ENCODE peak calls at places on chromosomes 13 and 19, in ten cellular contexts. G, S, L, M, K, Z, Y, R, E and B are unnamed samples.

GRCh38 chr19:16369664-16370576 is 45.3 kb downstream of the KLF2 start:
- DNase-seq in G (no peak), Y (no peak), M (peak; percentile 47), E (peak; percentile 70), R (no peak), L (no peak), Z (no peak), K (no peak), S (no peak), B (no peak)

GRCh38 chr13:19818223-19818842 is 35.6 kb upstream of the PSPC1 start:
- DNase-seq in E (peak; percentile 28), Y (peak; percentile 19), Z (peak; percentile 32), S (no peak), K (peak; percentile 83), L (peak; percentile 41), R (peak; percentile 43), G (peak; percentile 89), M (peak; percentile 16), B (no peak)

GRCh38 chr13:63184693-63185092 is 1769.0 kb upstream of the PCDH20 start:
- DNase-seq in L (no peak), Y (no peak), M (no peak), G (no peak), S (peak; percentile 91), K (no peak), E (no peak), R (peak; percentile 39), Z (no peak), B (no peak)

GRCh38 chr19:41449865-41450178 is 6.9 kb downstream of the ERICH4 start:
- DNase-seq in L (no peak), Y (no peak), M (no peak), K (no peak), S (no peak), R (no peak), E (no peak), Z (no peak), G (no peak), B (no peak)

GRCh38 chr19:51903192-51903591 is 1.6 kb downstream of the ZNF649 start:
- DNase-seq in G (no peak), Z (no peak), M (no peak), K (no peak), Y (no peak), S (no peak), R (no peak), E (no peak), L (no peak), B (no peak)

GRCh38 chr19:2083174-2083854 is 12.8 kb downstream of the MOB3A start:
- DNase-seq in G (no peak), K (no peak), Y (peak; percentile 64), S (no peak), Z (no peak), R (no peak), M (peak; percentile 55), E (peak; percentile 80), L (no peak), B (no peak)

GRCh38 chr19:38478273-38478971 is 44.9 kb downstream of the RYR1 start:
- DNase-seq in E (peak; percentile 37), M (no peak), R (no peak), L (no peak), Z (no peak), S (peak; percentile 16), K (no peak), Y (no peak), G (peak; percentile 43), B (no peak)

GRCh38 chr13:108214511-108215383 is 589 bp downstream of the LIG4 start:
- DNase-seq in R (peak; percentile 5), L (peak; percentile 19), K (peak; percentile 45), E (peak; percentile 29), Y (no peak), M (peak; percentile 4), S (no peak), Z (peak; percentile 17), G (peak; percentile 13), B (no peak)

GRCh38 chr19:1718382-1719315 is 34.7 kb upstream of the ONECUT3 start:
- DNase-seq in Z (no peak), K (no peak), L (no peak), M (no peak), S (no peak), Y (no peak), G (no peak), E (no peak), R (no peak), B (no peak)

GRCh38 chr19:3368848-3369336 is 2.5 kb downstream of the NFIC start:
- DNase-seq in E (no peak), G (no peak), S (no peak), L (peak; percentile 44), Y (no peak), M (no peak), K (no peak), Z (no peak), R (peak; percentile 59), B (no peak)

GRCh38 chr19:52871466-52871865 is 14.0 kb upstream of the ZNF468 start:
- DNase-seq in S (no peak), G (no peak), E (no peak), Y (no peak), K (no peak), Z (no peak), M (no peak), R (no peak), L (no peak), B (no peak)

GRCh38 chr19:34712606-34713261 is 21.3 kb upstream of the ZNF181 start:
- DNase-seq in L (peak; percentile 73), K (no peak), E (peak; percentile 78), R (peak; percentile 89), Z (no peak), Y (peak; percentile 50), M (peak; percentile 27), G (peak; percentile 59), S (peak; percentile 71), B (no peak)

GRCh38 chr13:111202745-111203144 is 87.6 kb downstream of the ARHGEF7 start:
- DNase-seq in L (no peak), M (no peak), Z (no peak), G (no peak), S (peak; percentile 69), E (no peak), R (peak; percentile 98), K (peak; percentile 61), Y (no peak), B (peak; percentile 81)

GRCh38 chr19:2455481-2456300 is 1.1 kb downstream of the LMNB2 start:
- DNase-seq in R (no peak), E (peak; percentile 48), G (no peak), M (no peak), K (peak; percentile 54), Y (peak; percentile 61), S (no peak), Z (peak; percentile 39), L (peak; percentile 55), B (no peak)

GRCh38 chr19:13841339-13842293 is 35.3 kb upstream of the NANOS3 start:
- DNase-seq in Y (peak; percentile 84), G (no peak), E (peak; percentile 29), S (no peak), K (no peak), R (peak; percentile 49), L (peak; percentile 81), M (no peak), Z (no peak), B (no peak)

GRCh38 chr13:68988176-68988575 is 1119.5 kb upstream of the ATXN8OS start:
- DNase-seq in L (no peak), E (no peak), Z (no peak), K (no peak), G (no peak), Y (no peak), M (no peak), S (no peak), R (no peak), B (no peak)